ENCODE peak calls at places on chromosomes 2 and 18, in five cellular contexts. E is NCI-H1436 treated with DMSO at 0.1 percent for 48 hours; H is NCI-H2081; Z is NCI-H2029; D is activated CD8-positive, alpha-beta T cell treated with anti-CD3 and anti-CD28 coated beads for 36 hours. O is an unnamed sample.

GRCh38 chr2:48118895-48119294 is 212.6 kb upstream of the FBXO11 start:
- DNase-seq in H (no peak), D (no peak), Z (no peak), E (no peak), O (no peak)

GRCh38 chr2:6372317-6372903 is 493.3 kb downstream of the CMPK2 start:
- DNase-seq in E (no peak), Z (no peak), H (no peak), D (no peak), O (no peak)

GRCh38 chr2:108936868-108937265 is 52.2 kb downstream of the EDAR start:
- DNase-seq in E (no peak), H (no peak), D (no peak), Z (no peak), O (no peak)

GRCh38 chr2:74511104-74511989 is 2.9 kb upstream of the TLX2 start:
- DNase-seq in H (no peak), D (no peak), Z (no peak), E (no peak), O (no peak)

GRCh38 chr2:600542-601386 is 76.4 kb downstream of the TMEM18 start:
- DNase-seq in H (no peak), Z (no peak), D (no peak), E (no peak), O (no peak)

GRCh38 chr2:219631925-219632757 is 4.7 kb downstream of the SLC4A3 start:
- DNase-seq in E (no peak), H (no peak), Z (no peak), D (no peak), O (no peak)

GRCh38 chr2:37892436-37893114 is 32.5 kb upstream of the RMDN2 start:
- DNase-seq in E (no peak), D (peak; percentile 12), Z (no peak), H (no peak), O (no peak)

GRCh38 chr2:231683292-231683898 is 24.9 kb upstream of the PTMA start:
- DNase-seq in E (peak; percentile 78), Z (no peak), D (no peak), H (peak; percentile 87), O (no peak)

GRCh38 chr2:218607436-218608115 is at the start of gene PLCD4:
- DNase-seq in D (no peak), Z (no peak), H (no peak), E (no peak), O (no peak)

GRCh38 chr18:78889250-78889649 is 90.4 kb upstream of the SALL3 start:
- DNase-seq in E (no peak), D (no peak), Z (no peak), H (no peak), O (no peak)

GRCh38 chr18:62715439-62715792 is at the start of gene PHLPP1:
- DNase-seq in Z (no peak), H (no peak), D (no peak), E (no peak), O (peak; percentile 55)

O was measured in DMS79.